ENCODE peak calls at places on chromosomes 12 and 14, in six cellular contexts. Y is left ventricle myocardium inferior, O is foreskin keratinocyte, J is right lobe of liver, D is bronchial epithelial cell, S is tibial artery. H is an unnamed sample.
A peak's percentile ranks its signal among the peaks of the same experiment; 100 is the strongest.

GRCh38 chr12:79690606-79691298 is at the start of gene PAWR:
- DNase-seq in Y (peak; percentile 47), O (peak; percentile 88), J (peak; percentile 88), D (peak; percentile 64), S (peak; percentile 57), H (peak; percentile 25)

GRCh38 chr14:26276757-26277156 is 321.1 kb downstream of the NOVA1 start:
- DNase-seq in Y (no peak), O (no peak), J (no peak), D (no peak), S (no peak), H (no peak)

GRCh38 chr14:80364274-80364673 is 153.0 kb upstream of the DIO2 start:
- DNase-seq in Y (no peak), O (no peak), J (no peak), D (peak; percentile 25), S (no peak), H (no peak)

GRCh38 chr12:27982951-27983350 is 10.4 kb upstream of the PTHLH start:
- DNase-seq in Y (no peak), O (no peak), J (no peak), D (no peak), S (no peak), H (no peak)

GRCh38 chr14:65169351-65169750 is 67.0 kb upstream of the MAX start:
- DNase-seq in Y (no peak), O (peak; percentile 64), J (no peak), D (peak; percentile 50), S (no peak), H (no peak)

GRCh38 chr12:113071427-113072112 is 15.0 kb downstream of the DTX1 start:
- DNase-seq in Y (no peak), O (no peak), J (peak; percentile 41), D (no peak), S (no peak), H (no peak)

GRCh38 chr12:95184119-95184518 is 33.1 kb downstream of the FGD6 start:
- DNase-seq in Y (no peak), O (no peak), J (no peak), D (no peak), S (no peak), H (no peak)

GRCh38 chr12:104423273-104423672 is 33.5 kb upstream of the CHST11 start:
- DNase-seq in Y (no peak), O (peak; percentile 39), J (no peak), D (peak; percentile 28), S (no peak), H (no peak)

GRCh38 chr14:76900406-76901085 is 74.3 kb downstream of the LRRC74A start:
- DNase-seq in Y (no peak), O (no peak), J (no peak), D (no peak), S (no peak), H (no peak)

GRCh38 chr12:131729254-131729955 is 18.5 kb downstream of the SFSWAP start:
- DNase-seq in Y (no peak), O (no peak), J (no peak), D (no peak), S (no peak), H (no peak)

GRCh38 chr12:74286254-74286653 is 251.4 kb upstream of the ATXN7L3B start:
- DNase-seq in Y (no peak), O (no peak), J (no peak), D (no peak), S (no peak), H (no peak)

GRCh38 chr12:31466768-31467167 is 124.2 kb downstream of the DENND5B start:
- DNase-seq in Y (no peak), O (no peak), J (no peak), D (peak; percentile 12), S (no peak), H (no peak)

GRCh38 chr14:64632056-64632455 is 72.2 kb upstream of the PLEKHG3 start:
- DNase-seq in Y (no peak), O (no peak), J (no peak), D (no peak), S (no peak), H (no peak)

GRCh38 chr14:64337901-64338615 is 43.9 kb upstream of the ESR2 start:
- DNase-seq in Y (no peak), O (peak; percentile 65), J (peak; percentile 28), D (peak; percentile 56), S (peak; percentile 70), H (no peak)

GRCh38 chr14:100786131-100786530 is 39.8 kb upstream of the MEG3 start:
- DNase-seq in Y (no peak), O (no peak), J (no peak), D (no peak), S (no peak), H (no peak)
- H3K27me3 ChIP-seq in Y (peaks cover 65% of the 10 kb centered on the region), O (peaks cover 46% of the 10 kb centered on the region), J (no peaks in the 10 kb centered on the region), D (peaks cover 6% of the 10 kb centered on the region), S (peaks cover 32% of the 10 kb centered on the region), H (no peaks in the 10 kb centered on the region)

GRCh38 chr12:21637985-21638891 is 19.4 kb downstream of the LDHB start:
- DNase-seq in Y (no peak), O (no peak), J (no peak), D (no peak), S (no peak), H (no peak)
- H3K27me3 ChIP-seq in Y (no peaks in the 10 kb centered on the region), O (no peaks in the 10 kb centered on the region), J (no peaks in the 10 kb centered on the region), D (no peaks in the 10 kb centered on the region), S (no peaks in the 10 kb centered on the region), H (no peaks in the 10 kb centered on the region)

GRCh38 chr12:58046281-58046680 is 104.9 kb downstream of the ATP23 start:
- DNase-seq in Y (no peak), O (peak; percentile 2), J (no peak), D (no peak), S (no peak), H (no peak)
- H3K27me3 ChIP-seq in Y (no peaks in the 10 kb centered on the region), O (no peaks in the 10 kb centered on the region), J (no peaks in the 10 kb centered on the region), D (no peaks in the 10 kb centered on the region), S (no peaks in the 10 kb centered on the region), H (peaks cover 4% of the 10 kb centered on the region)

DNA sequence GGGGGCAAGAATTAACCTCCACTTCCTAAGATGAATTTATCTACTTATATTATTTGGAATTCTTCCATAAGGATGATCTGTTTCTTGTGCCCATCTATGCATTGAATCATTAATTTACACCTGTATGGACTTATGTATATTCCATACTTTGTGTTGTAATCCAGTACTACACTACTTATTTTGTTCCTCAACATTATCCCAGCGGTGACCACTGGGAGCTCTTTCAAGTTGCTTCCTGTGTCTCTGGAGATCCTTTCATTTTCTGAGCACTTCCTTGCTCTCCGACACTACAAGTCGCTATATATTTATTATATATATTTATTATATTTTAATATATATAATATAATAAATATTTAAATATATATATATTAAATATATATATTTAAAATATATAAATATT is 54.9 kb upstream of the SCN8A start:
- DNase-seq in Y (no peak), O (no peak), J (no peak), D (no peak), S (no peak), H (no peak)
- H3K27me3 ChIP-seq in Y (peaks cover 89% of the 10 kb centered on the region), O (peaks cover 11% of the 10 kb centered on the region), J (no peaks in the 10 kb centered on the region), D (peaks cover 4% of the 10 kb centered on the region), S (peaks cover 33% of the 10 kb centered on the region), H (no peaks in the 10 kb centered on the region)

GRCh38 chr12:57766464-57767311 is at the start of gene CYP27B1:
- DNase-seq in Y (peak; percentile 30), O (peak; percentile 80), J (no peak), D (peak; percentile 75), S (no peak), H (no peak)

GRCh38 chr12:57765698-57766463 is 997 bp downstream of the CYP27B1 start:
- DNase-seq in Y (no peak), O (peak; percentile 45), J (no peak), D (peak; percentile 31), S (no peak), H (no peak)

GRCh38 chr12:57764662-57765002 is 2.2 kb downstream of the CYP27B1 start:
- DNase-seq in Y (no peak), O (no peak), J (no peak), D (no peak), S (no peak), H (no peak)

GRCh38 chr12:57763881-57764661 is 2.8 kb downstream of the CYP27B1 start:
- DNase-seq in Y (no peak), O (no peak), J (no peak), D (no peak), S (no peak), H (no peak)

GRCh38 chr12:57765003-57765697 is 1.7 kb downstream of the CYP27B1 start:
- DNase-seq in Y (peak; percentile 34), O (peak; percentile 75), J (peak; percentile 49), D (peak; percentile 83), S (no peak), H (peak; percentile 56)
- H3K27me3 ChIP-seq in Y (peaks cover 55% of the 10 kb centered on the region), O (no peaks in the 10 kb centered on the region), J (peaks cover 9% of the 10 kb centered on the region), D (no peaks in the 10 kb centered on the region), S (peaks cover 52% of the 10 kb centered on the region), H (peaks cover 22% of the 10 kb centered on the region)

GRCh38 chr12:88017964-88018363 is 11.2 kb downstream of the C12orf50 start:
- DNase-seq in Y (no peak), O (no peak), J (no peak), D (no peak), S (no peak), H (no peak)
- H3K27me3 ChIP-seq in Y (no peaks in the 10 kb centered on the region), O (no peaks in the 10 kb centered on the region), J (no peaks in the 10 kb centered on the region), D (no peaks in the 10 kb centered on the region), S (no peaks in the 10 kb centered on the region), H (peaks cover 2% of the 10 kb centered on the region)

DNA sequence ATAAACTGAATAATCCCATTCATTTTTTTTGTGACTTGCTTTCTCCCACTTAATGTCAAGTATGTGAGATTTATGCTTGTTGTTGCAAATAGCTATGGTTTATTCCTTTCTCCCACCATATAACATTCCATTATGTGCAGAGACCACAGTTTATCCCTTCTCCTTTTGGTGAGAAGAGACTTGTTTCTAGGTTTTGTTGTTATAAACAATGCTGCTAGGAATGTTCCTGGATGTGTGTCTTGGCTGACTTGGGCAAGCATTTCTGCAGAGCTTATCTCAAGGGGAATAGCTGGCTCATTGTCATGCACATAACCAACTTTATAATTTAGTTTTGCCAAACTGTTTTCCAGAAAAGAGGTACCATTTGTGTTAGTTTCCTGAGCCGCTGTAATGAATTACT is 47.6 kb upstream of the PPP1CC start:
- DNase-seq in Y (no peak), O (no peak), J (no peak), D (no peak), S (no peak), H (no peak)
- H3K27me3 ChIP-seq in Y (no peaks in the 10 kb centered on the region), O (no peaks in the 10 kb centered on the region), J (no peaks in the 10 kb centered on the region), D (no peaks in the 10 kb centered on the region), S (no peaks in the 10 kb centered on the region), H (no peaks in the 10 kb centered on the region)

GRCh38 chr12:108367436-108367835 is 28.3 kb upstream of the CMKLR1 start:
- DNase-seq in Y (no peak), O (no peak), J (peak; percentile 22), D (no peak), S (peak; percentile 75), H (no peak)
- H3K27me3 ChIP-seq in Y (no peaks in the 10 kb centered on the region), O (no peaks in the 10 kb centered on the region), J (no peaks in the 10 kb centered on the region), D (no peaks in the 10 kb centered on the region), S (no peaks in the 10 kb centered on the region), H (no peaks in the 10 kb centered on the region)

GRCh38 chr14:35423621-35424020 is 19.1 kb upstream of the NFKBIA start:
- DNase-seq in Y (no peak), O (no peak), J (no peak), D (no peak), S (no peak), H (no peak)

GRCh38 chr14:35419429-35419841 is 14.9 kb upstream of the NFKBIA start:
- DNase-seq in Y (no peak), O (peak; percentile 35), J (no peak), D (peak; percentile 42), S (no peak), H (no peak)

GRCh38 chr14:35416108-35416750 is 11.7 kb upstream of the NFKBIA start:
- DNase-seq in Y (no peak), O (no peak), J (no peak), D (no peak), S (no peak), H (peak; percentile 24)

GRCh38 chr14:35418093-35418492 is 13.5 kb upstream of the NFKBIA start:
- DNase-seq in Y (no peak), O (no peak), J (no peak), D (no peak), S (no peak), H (no peak)

GRCh38 chr14:35420036-35420811 is 15.7 kb upstream of the NFKBIA start:
- DNase-seq in Y (no peak), O (peak; percentile 60), J (no peak), D (peak; percentile 59), S (no peak), H (no peak)
- H3K27me3 ChIP-seq in Y (no peaks in the 10 kb centered on the region), O (no peaks in the 10 kb centered on the region), J (no peaks in the 10 kb centered on the region), D (no peaks in the 10 kb centered on the region), S (no peaks in the 10 kb centered on the region), H (no peaks in the 10 kb centered on the region)

H was measured in CD4-positive, CD25-positive, alpha-beta regulatory T cell.